ENCODE peak calls at places on chromosome 22, in four cellular contexts. Y is cardiac muscle cell, K is breast epithelium, B is spleen. G is an unnamed sample.

GRCh38 chr22:19972652-19973550 is 31.3 kb upstream of the TXNRD2 start:
- DNase-seq in K (no peak), B (no peak), Y (no peak), G (no peak)

GRCh38 chr22:26674211-26675190 is 17.1 kb downstream of the MIAT start:
- DNase-seq in B (peak; percentile 84), Y (no peak), K (no peak), G (no peak)

GRCh38 chr22:19213496-19214473 is 35.2 kb upstream of the SLC25A1 start:
- DNase-seq in B (no peak), K (no peak), Y (peak; percentile 43), G (no peak)

GRCh38 chr22:24976442-24977218 is 24.1 kb downstream of the KIAA1671 start:
- DNase-seq in Y (no peak), K (peak; percentile 25), B (no peak), G (no peak)

GRCh38 chr22:27609411-27610029 is 192.0 kb downstream of the MN1 start:
- DNase-seq in K (no peak), B (peak; percentile 20), Y (no peak), G (no peak)

GRCh38 chr22:46363611-46364321 is 28.3 kb downstream of the TRMU start:
- DNase-seq in K (no peak), Y (no peak), B (peak; percentile 60), G (no peak)

GRCh38 chr22:28955817-28956216 is 72.4 kb downstream of the ZNRF3 start:
- DNase-seq in Y (no peak), B (no peak), K (no peak), G (no peak)

GRCh38 chr22:27212617-27213177 is 555.3 kb downstream of the MIAT start:
- DNase-seq in B (no peak), Y (peak; percentile 100), K (peak; percentile 55), G (peak; percentile 63)

GRCh38 chr22:36510384-36510783 is 3.5 kb upstream of the FOXRED2 start:
- DNase-seq in Y (no peak), B (no peak), K (no peak), G (no peak)

GRCh38 chr22:29050457-29050856 is 11.2 kb downstream of the C22orf31 start:
- DNase-seq in K (no peak), B (no peak), Y (no peak), G (no peak)

GRCh38 chr22:47345025-47345424 is 582.6 kb downstream of the TBC1D22A start:
- DNase-seq in K (no peak), Y (no peak), B (peak; percentile 59), G (no peak)

GRCh38 chr22:22201185-22201924 is 43.2 kb upstream of the VPREB1 start:
- DNase-seq in Y (no peak), B (peak; percentile 89), K (no peak), G (peak; percentile 58)

GRCh38 chr22:29062286-29062949 is 787 bp upstream of the C22orf31 start:
- DNase-seq in Y (peak; percentile 69), K (peak; percentile 55), B (no peak), G (no peak)

GRCh38 chr22:35842954-35843353 is 125.3 kb downstream of the APOL5 start:
- DNase-seq in Y (peak; percentile 48), B (no peak), K (no peak), G (peak; percentile 44)

GRCh38 chr22:46738961-46739870 is 1.2 kb upstream of the CERK start:
- DNase-seq in Y (peak; percentile 51), K (no peak), B (no peak), G (peak; percentile 53)

GRCh38 chr22:37526376-37526775 is 7.2 kb upstream of the CARD10 start:
- DNase-seq in Y (peak; percentile 38), B (no peak), K (no peak), G (no peak)

GRCh38 chr22:29011200-29011867 is 50.3 kb downstream of the C22orf31 start:
- DNase-seq in B (no peak), K (no peak), Y (no peak), G (no peak)

GRCh38 chr22:42412744-42413220 is 19.4 kb downstream of the NFAM1 start:
- DNase-seq in Y (no peak), K (no peak), B (no peak), G (no peak)

GRCh38 chr22:36772451-36772850 is 3.5 kb downstream of the IFT27 start:
- DNase-seq in B (peak; percentile 32), K (no peak), Y (no peak), G (no peak)

GRCh38 chr22:45919504-45920286 is 57.3 kb downstream of the WNT7B start:
- DNase-seq in B (no peak), Y (no peak), K (peak; percentile 60), G (no peak)

GRCh38 chr22:48706934-48707748 is 1120.5 kb downstream of the BRD1 start:
- DNase-seq in B (peak; percentile 57), K (no peak), Y (no peak), G (peak; percentile 21)

GRCh38 chr22:26589845-26590524 is at the start of gene TPST2:
- DNase-seq in Y (peak; percentile 83), B (peak; percentile 95), K (peak; percentile 65), G (peak; percentile 65)

GRCh38 chr22:23244690-23245044 is 64.4 kb downstream of the BCR start:
- DNase-seq in K (no peak), B (no peak), Y (no peak), G (no peak)

GRCh38 chr22:24303007-24303406 is 32.4 kb downstream of the SPECC1L start:
- DNase-seq in K (no peak), B (no peak), Y (no peak), G (no peak)

GRCh38 chr22:46052801-46053562 is 76.0 kb upstream of the WNT7B start:
- DNase-seq in Y (peak; percentile 49), K (peak; percentile 37), B (peak; percentile 89), G (peak; percentile 28)

GRCh38 chr22:19050117-19050516 is 72.1 kb downstream of the DGCR2 start:
- DNase-seq in K (no peak), B (no peak), Y (no peak), G (no peak)

GRCh38 chr22:23248583-23248982 is 68.3 kb downstream of the BCR start:
- DNase-seq in B (no peak), K (no peak), Y (no peak), G (no peak)

GRCh38 chr22:39920134-39920743 is 19.4 kb downstream of the GRAP2 start:
- DNase-seq in Y (no peak), K (no peak), B (no peak), G (no peak)

GRCh38 chr22:46432164-46433068 is 96.9 kb downstream of the TRMU start:
- DNase-seq in Y (no peak), B (no peak), K (no peak), G (no peak)

GRCh38 chr22:47375621-47376321 is 613.3 kb downstream of the TBC1D22A start:
- DNase-seq in K (no peak), B (peak; percentile 69), Y (no peak), G (no peak)

GRCh38 chr22:46791201-46791731 is 28.8 kb downstream of the TBC1D22A start:
- DNase-seq in B (peak; percentile 89), Y (peak; percentile 59), K (peak; percentile 43), G (peak; percentile 20)

GRCh38 chr22:45083659-45084305 is 74.0 kb upstream of the PHF21B start:
- DNase-seq in Y (peak; percentile 17), B (no peak), K (no peak), G (no peak)

GRCh38 chr22:34850010-34850409 is 215.9 kb upstream of the ISX start:
- DNase-seq in B (no peak), K (no peak), Y (no peak), G (no peak)

GRCh38 chr22:19760652-19761002 is at the start of gene TBX1:
- DNase-seq in Y (no peak), B (no peak), K (no peak), G (no peak)

GRCh38 chr22:17283423-17283822 is 64.2 kb upstream of the ADA2 start:
- DNase-seq in K (no peak), Y (no peak), B (peak; percentile 29), G (no peak)

GRCh38 chr22:17284917-17285316 is 65.7 kb upstream of the ADA2 start:
- DNase-seq in K (no peak), B (peak; percentile 19), Y (no peak), G (no peak)

GRCh38 chr22:17285661-17286060 is 66.4 kb upstream of the ADA2 start:
- DNase-seq in Y (no peak), K (no peak), B (peak; percentile 0), G (no peak)

GRCh38 chr22:17281026-17281809 is 62.0 kb upstream of the ADA2 start:
- DNase-seq in B (peak; percentile 54), K (no peak), Y (no peak), G (no peak)
- H3K36me3 ChIP-seq in B (no peaks in the 10 kb centered on the region), K (no peaks in the 10 kb centered on the region), Y (no peaks in the 10 kb centered on the region), G (no peaks in the 10 kb centered on the region)

GRCh38 chr22:49906799-49907290 is 11.4 kb downstream of the ALG12 start:
- DNase-seq in B (no peak), K (no peak), Y (no peak), G (no peak)

GRCh38 chr22:49910229-49911155 is 7.7 kb downstream of the ALG12 start:
- DNase-seq in Y (no peak), K (no peak), B (no peak), G (no peak)

GRCh38 chr22:49911881-49912625 is 6.2 kb downstream of the ALG12 start:
- DNase-seq in K (no peak), Y (no peak), B (no peak), G (no peak)

GRCh38 chr22:49907807-49908206 is 10.4 kb downstream of the ALG12 start:
- DNase-seq in Y (no peak), B (no peak), K (no peak), G (no peak)

GRCh38 chr22:49909476-49910205 is 8.6 kb downstream of the ALG12 start:
- DNase-seq in B (no peak), Y (no peak), K (no peak), G (no peak)
- H3K27me3 ChIP-seq in B (no peaks in the 10 kb centered on the region), Y (no peaks in the 10 kb centered on the region), K (no peaks in the 10 kb centered on the region), G (no peaks in the 10 kb centered on the region)

DNA sequence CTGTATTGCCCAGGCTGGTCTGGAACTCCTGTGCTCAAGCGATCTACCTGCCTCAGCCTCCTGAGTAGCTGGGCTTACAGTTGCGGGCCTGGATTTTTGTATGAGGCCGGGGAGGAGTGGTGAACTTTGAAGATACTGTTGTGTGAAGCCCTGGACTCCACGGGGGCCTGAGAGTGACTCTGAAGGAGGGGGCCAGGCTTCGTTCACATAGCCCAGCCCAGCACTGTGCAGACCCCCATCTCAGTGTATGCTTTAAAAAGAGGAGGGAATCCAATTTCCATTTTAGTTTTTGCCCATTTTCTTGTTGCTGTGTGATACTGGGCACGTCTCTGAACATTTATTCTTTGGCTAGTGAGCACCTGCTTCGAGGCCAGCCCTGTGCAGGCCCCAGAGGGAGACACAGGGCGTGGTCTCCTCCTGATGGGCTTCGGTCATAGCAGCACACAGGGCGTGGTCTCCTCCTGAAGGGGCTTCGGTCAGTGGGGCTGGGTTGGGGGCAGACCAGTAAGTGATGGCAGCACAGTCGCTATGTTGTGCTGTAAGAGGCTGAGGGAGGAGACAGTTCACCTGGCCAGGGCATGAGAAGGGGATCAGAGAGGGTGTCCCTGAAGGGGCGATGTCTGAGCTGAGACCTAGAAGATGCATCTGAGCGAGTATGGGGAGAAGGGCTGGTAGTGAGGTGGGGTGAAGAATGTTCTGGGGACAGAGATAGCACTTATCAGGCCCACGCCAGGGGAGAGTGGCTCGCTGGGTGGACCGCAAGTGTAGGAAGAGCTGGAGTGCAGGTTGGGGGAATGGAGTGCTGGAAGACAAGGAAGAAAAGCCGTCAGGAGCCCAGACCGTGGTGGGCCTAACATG is 14.0 kb downstream of the SAMM50 start:
- DNase-seq in K (no peak), B (no peak), Y (no peak), G (no peak)
- H3K36me3 ChIP-seq in K (no peaks in the 10 kb centered on the region), B (peaks cover 89% of the 10 kb centered on the region), Y (peaks cover 52% of the 10 kb centered on the region), G (peaks cover 4% of the 10 kb centered on the region)

GRCh38 chr22:30186535-30186934 is 60.0 kb downstream of the LIF start:
- DNase-seq in B (no peak), K (no peak), Y (peak; percentile 14), G (no peak)
- H3K27me3 ChIP-seq in B (no peaks in the 10 kb centered on the region), K (no peaks in the 10 kb centered on the region), Y (peaks cover 4% of the 10 kb centered on the region), G (no peaks in the 10 kb centered on the region)